ENCODE peak calls at places on chromosomes 6 and 20, in nine cellular contexts. X, O, W, C, I, U, L, B and M are unnamed samples.

GRCh38 chr20:36644713-36645109 is 1.3 kb downstream of the SLA2 start:
- DNase-seq in X (no peak), O (no peak), B (no peak), W (no peak), U (no peak), C (peak; percentile 31), L (no peak), I (no peak), M (no peak)

GRCh38 chr20:51600016-51600420 is 57.5 kb upstream of the NFATC2 start:
- DNase-seq in L (no peak), U (peak; percentile 7), C (no peak), W (no peak), X (no peak), I (no peak), B (no peak), O (no peak), M (no peak)

GRCh38 chr6:47130086-47130485 is 88.0 kb upstream of the ADGRF1 start:
- DNase-seq in W (no peak), L (no peak), B (no peak), X (no peak), I (no peak), O (no peak), C (no peak), U (no peak), M (no peak)

GRCh38 chr6:147207851-147208754 is 3.9 kb downstream of the STXBP5 start:
- DNase-seq in B (no peak), C (no peak), X (no peak), O (no peak), W (no peak), L (no peak), U (no peak), I (no peak), M (no peak)

GRCh38 chr6:21005816-21006553 is 471.7 kb downstream of the CDKAL1 start:
- DNase-seq in I (peak; percentile 62), X (peak; percentile 92), B (no peak), W (no peak), L (peak; percentile 15), C (no peak), U (peak; percentile 85), O (peak; percentile 69), M (no peak)

GRCh38 chr6:2042951-2043648 is 202.3 kb downstream of the GMDS start:
- DNase-seq in L (no peak), I (no peak), O (no peak), X (no peak), U (no peak), B (no peak), C (no peak), W (no peak), M (no peak)

GRCh38 chr6:150857062-150857905 is 8.2 kb upstream of the MTHFD1L start:
- DNase-seq in X (peak; percentile 92), C (peak; percentile 68), L (peak; percentile 29), B (peak; percentile 96), W (no peak), I (peak; percentile 98), O (peak; percentile 99), U (peak; percentile 100), M (no peak)

GRCh38 chr6:31739639-31740396 is at the start of gene MSH5:
- DNase-seq in L (peak; percentile 100), U (peak; percentile 99), O (peak; percentile 99), W (peak; percentile 99), B (peak; percentile 96), X (peak; percentile 99), I (peak; percentile 96), C (peak; percentile 98), M (peak; percentile 95)

GRCh38 chr20:214383-214782 is 12.7 kb upstream of the DEFB129 start:
- DNase-seq in B (no peak), L (no peak), C (no peak), I (no peak), X (no peak), U (no peak), O (no peak), W (no peak), M (no peak)

GRCh38 chr20:18588554-18589043 is 745 bp downstream of the DTD1 start:
- DNase-seq in W (peak; percentile 47), B (no peak), X (no peak), C (no peak), O (no peak), L (no peak), U (no peak), I (no peak), M (no peak)

GRCh38 chr6:91166271-91166670 is 579.4 kb upstream of the MAP3K7 start:
- DNase-seq in L (no peak), I (no peak), B (no peak), O (no peak), C (no peak), X (peak; percentile 28), U (no peak), W (no peak), M (no peak)

GRCh38 chr6:36677059-36677749 is 1.3 kb upstream of the CDKN1A start:
- DNase-seq in L (no peak), I (no peak), C (no peak), X (peak; percentile 79), B (no peak), W (no peak), O (peak; percentile 62), U (no peak), M (no peak)

GRCh38 chr6:146489489-146489888 is 54.1 kb upstream of the RAB32 start:
- DNase-seq in U (no peak), X (no peak), C (no peak), B (no peak), L (no peak), O (no peak), W (no peak), I (no peak), M (no peak)

GRCh38 chr6:108157972-108158441 is 7.8 kb upstream of the NR2E1 start:
- DNase-seq in C (no peak), W (no peak), U (no peak), I (no peak), L (no peak), X (no peak), B (no peak), O (no peak), M (no peak)

DNA sequence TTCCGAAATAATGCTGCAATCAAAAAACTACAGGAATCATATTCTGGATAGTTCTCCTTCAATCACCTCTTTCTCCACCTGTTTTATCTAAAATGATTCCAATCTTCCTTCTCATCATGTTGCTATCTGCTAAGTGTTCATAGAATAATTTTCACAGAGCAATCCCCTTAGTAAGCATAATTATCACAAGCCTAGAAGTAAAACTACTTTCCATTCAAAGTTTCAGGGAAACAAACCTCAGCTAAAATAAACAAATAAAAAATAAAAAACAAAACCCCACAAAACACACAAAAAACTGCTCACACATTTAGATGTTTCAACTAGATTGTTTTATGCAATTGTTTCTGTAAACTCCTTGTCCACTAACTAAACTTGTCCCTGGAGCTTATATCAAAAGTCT is 291.2 kb downstream of the PHACTR1 start:
- DNase-seq in U (no peak), L (no peak), O (no peak), C (no peak), X (no peak), I (no peak), W (no peak), B (no peak), M (no peak)
- TF ChIP-seq CTCF in U (no peak), L (no peak), O (no peak), C (no peak), X (no peak), I (no peak), W (no peak), B (no peak), M (no peak)

DNA sequence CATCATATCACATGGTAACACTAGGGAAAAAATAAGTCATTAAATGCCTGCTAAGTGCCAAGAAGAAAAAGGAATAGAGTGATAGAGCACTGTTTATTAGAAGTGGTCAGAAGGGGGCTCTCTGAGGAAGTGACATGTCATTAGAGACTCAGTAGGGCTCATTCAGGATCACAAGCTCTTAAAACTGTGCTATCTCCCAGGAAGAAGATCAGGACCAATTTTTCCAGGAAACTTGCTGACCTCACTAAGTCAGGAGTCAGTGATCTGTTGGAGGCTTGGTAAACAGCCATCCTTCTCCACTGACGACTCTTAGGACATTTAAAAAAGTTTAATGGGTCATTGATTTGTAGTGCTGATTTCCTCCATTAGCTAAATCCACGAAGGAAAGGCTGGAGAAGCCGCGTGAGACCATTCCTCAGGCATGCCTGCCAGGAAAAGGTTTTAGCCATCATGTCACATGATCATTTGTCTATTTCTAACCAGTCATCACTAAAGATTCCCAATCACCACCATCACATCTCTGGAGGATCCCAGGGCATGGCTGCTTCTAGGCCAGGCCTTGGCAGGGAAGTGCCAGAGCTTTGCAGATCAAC is 5.9 kb upstream of the PTPN1 start:
- DNase-seq in C (peak; percentile 22), U (peak; percentile 47), L (no peak), B (no peak), X (no peak), W (no peak), O (no peak), I (no peak), M (no peak)
- TF ChIP-seq CTCF in C (peak; percentile 32), U (peak; percentile 11), L (no peak), B (no peak), X (no peak), W (no peak), O (peak; percentile 15), I (peak; percentile 9), M (no peak)

GRCh38 chr6:135182993-135183531 is 2.0 kb downstream of the MYB start:
- DNase-seq in L (peak; percentile 64), C (peak; percentile 32), W (peak; percentile 83), B (no peak), X (peak; percentile 25), U (no peak), O (no peak), I (no peak), M (no peak)
- TF ChIP-seq CTCF in L (no peak), C (no peak), W (no peak), B (no peak), X (no peak), U (no peak), O (no peak), I (no peak), M (peak; percentile 2)

DNA sequence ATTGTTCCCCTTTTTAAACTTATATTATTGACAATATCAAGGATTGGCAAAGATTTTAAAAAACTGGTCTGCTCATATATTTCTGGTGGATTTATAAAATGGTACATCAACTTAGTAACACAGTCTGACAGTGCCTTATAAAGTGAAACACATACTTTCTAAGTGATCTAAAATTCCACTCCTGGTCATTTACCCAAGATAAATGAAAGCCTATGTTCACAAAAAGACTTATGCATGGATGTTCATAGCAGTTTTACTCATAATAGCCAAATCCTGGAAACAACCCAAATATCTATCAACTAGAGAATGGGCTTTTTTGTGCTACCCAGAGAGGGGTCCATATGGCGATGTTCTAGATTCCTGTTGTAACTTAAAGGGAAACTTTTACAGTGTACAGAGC is 222.4 kb upstream of the FAM83B start:
- DNase-seq in W (no peak), I (no peak), O (no peak), B (no peak), C (no peak), X (no peak), L (no peak), U (no peak), M (no peak)
- TF ChIP-seq CTCF in W (no peak), I (no peak), O (no peak), B (no peak), C (no peak), X (no peak), L (no peak), U (no peak), M (no peak)

GRCh38 chr6:95654176-95654575 is 76.8 kb downstream of the MANEA start:
- DNase-seq in U (no peak), X (no peak), C (no peak), O (no peak), B (no peak), I (no peak), L (no peak), W (no peak), M (no peak)
- TF ChIP-seq CTCF in U (no peak), X (no peak), C (no peak), O (no peak), B (no peak), I (no peak), L (no peak), W (no peak), M (no peak)

GRCh38 chr6:99219788-99220187 is 129.7 kb downstream of the FAXC start:
- DNase-seq in U (no peak), I (no peak), C (no peak), B (no peak), X (peak; percentile 39), O (no peak), L (peak; percentile 72), W (no peak), M (peak; percentile 10)
- TF ChIP-seq CTCF in U (no peak), I (no peak), C (no peak), B (no peak), X (no peak), O (no peak), L (no peak), W (no peak), M (no peak)